ENCODE peak calls at places on chromosomes 3 and 15, in four cellular contexts. E, U, D and T are unnamed samples.

GRCh38 chr15:49155834-49156627 is 632 bp upstream of the COPS2 start:
- DNase-seq in E (peak; percentile 31), U (peak; percentile 11), D (no peak), T (peak; percentile 36)

GRCh38 chr3:38521391-38521987 is 25.3 kb downstream of the EXOG start:
- DNase-seq in E (peak; percentile 79), D (peak; percentile 54), U (peak; percentile 68), T (peak; percentile 86)

GRCh38 chr3:149489060-149489690 is 14.7 kb downstream of the TM4SF4 start:
- DNase-seq in U (no peak), D (no peak), E (no peak), T (peak; percentile 47)

GRCh38 chr15:88650556-88650955 is 11.7 kb downstream of the ISG20 start:
- DNase-seq in U (no peak), D (peak; percentile 15), E (no peak), T (no peak)

GRCh38 chr15:58865420-58865880 is 68.0 kb downstream of the SLTM start:
- DNase-seq in E (peak; percentile 18), D (no peak), U (no peak), T (no peak)

GRCh38 chr3:23669541-23670255 is 136.1 kb upstream of the UBE2E1 start:
- DNase-seq in U (no peak), D (no peak), E (no peak), T (no peak)

GRCh38 chr3:117688583-117688982 is 979.0 kb downstream of the TUSC7 start:
- DNase-seq in E (no peak), U (no peak), D (no peak), T (no peak)

GRCh38 chr3:186882125-186882524 is 39.6 kb downstream of the ADIPOQ start:
- DNase-seq in D (no peak), U (no peak), E (no peak), T (peak; percentile 24)

GRCh38 chr15:100922192-100923040 is 3.3 kb downstream of the LRRK1 start:
- DNase-seq in D (no peak), U (no peak), E (no peak), T (no peak)

GRCh38 chr3:34033840-34034239 is 235.4 kb downstream of the PDCD6IP start:
- DNase-seq in U (no peak), D (no peak), E (no peak), T (no peak)

GRCh38 chr15:64398575-64398974 is 10.9 kb downstream of the TRIP4 start:
- DNase-seq in U (no peak), E (no peak), D (no peak), T (no peak)

GRCh38 chr3:64417816-64418215 is 192.6 kb upstream of the PRICKLE2 start:
- DNase-seq in E (peak; percentile 35), D (no peak), U (no peak), T (peak; percentile 71)

GRCh38 chr3:89635137-89635536 is 527.7 kb downstream of the EPHA3 start:
- DNase-seq in U (no peak), D (no peak), E (peak; percentile 69), T (no peak)

GRCh38 chr3:45426161-45426560 is 37.8 kb downstream of the LARS2 start:
- DNase-seq in E (no peak), D (peak; percentile 58), U (no peak), T (no peak)

GRCh38 chr3:168141405-168141993 is 45.8 kb upstream of the GOLIM4 start:
- DNase-seq in U (no peak), D (no peak), E (no peak), T (no peak)

GRCh38 chr3:29322586-29322985 is 41.7 kb downstream of the RBMS3 start:
- DNase-seq in U (no peak), D (no peak), E (no peak), T (no peak)

GRCh38 chr3:29319262-29319661 is 38.4 kb downstream of the RBMS3 start:
- DNase-seq in U (no peak), E (no peak), D (no peak), T (no peak)

GRCh38 chr3:29319798-29320197 is 38.9 kb downstream of the RBMS3 start:
- DNase-seq in U (no peak), E (no peak), D (no peak), T (no peak)

GRCh38 chr3:29329986-29330514 is 49.2 kb downstream of the RBMS3 start:
- DNase-seq in U (no peak), E (peak; percentile 27), D (no peak), T (peak; percentile 51)

DNA sequence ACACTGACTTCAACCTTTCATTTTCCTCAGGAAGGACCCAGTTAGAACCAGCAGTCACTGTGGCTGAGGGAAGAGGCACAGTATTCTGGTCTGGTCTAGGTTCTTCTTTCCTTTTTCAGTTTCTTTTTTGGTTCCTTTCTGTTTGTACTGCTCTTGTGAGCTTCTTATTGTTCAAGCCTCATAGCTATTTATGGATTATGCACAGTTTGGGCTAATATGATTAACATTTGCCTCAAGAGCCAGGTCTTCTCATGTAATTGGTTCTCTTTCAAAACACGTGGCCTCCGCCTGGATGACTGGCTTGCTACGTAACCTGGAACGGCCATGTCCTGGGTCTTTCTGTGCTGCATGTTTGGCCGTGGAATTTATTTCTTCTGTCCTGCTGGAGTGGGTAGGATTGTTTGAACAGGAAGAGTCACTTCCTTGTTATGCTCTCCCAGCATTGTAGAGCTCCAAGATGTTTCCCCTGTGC is 43.3 kb downstream of the RBMS3 start:
- DNase-seq in E (peak; percentile 43), D (peak; percentile 53), U (peak; percentile 11), T (peak; percentile 84)
- H3K4me3 ChIP-seq in E (peak overlapping the region; percentile 10), D (no peak overlapping the region), U (no peak overlapping the region), T (peak overlapping the region; percentile 39)

DNA sequence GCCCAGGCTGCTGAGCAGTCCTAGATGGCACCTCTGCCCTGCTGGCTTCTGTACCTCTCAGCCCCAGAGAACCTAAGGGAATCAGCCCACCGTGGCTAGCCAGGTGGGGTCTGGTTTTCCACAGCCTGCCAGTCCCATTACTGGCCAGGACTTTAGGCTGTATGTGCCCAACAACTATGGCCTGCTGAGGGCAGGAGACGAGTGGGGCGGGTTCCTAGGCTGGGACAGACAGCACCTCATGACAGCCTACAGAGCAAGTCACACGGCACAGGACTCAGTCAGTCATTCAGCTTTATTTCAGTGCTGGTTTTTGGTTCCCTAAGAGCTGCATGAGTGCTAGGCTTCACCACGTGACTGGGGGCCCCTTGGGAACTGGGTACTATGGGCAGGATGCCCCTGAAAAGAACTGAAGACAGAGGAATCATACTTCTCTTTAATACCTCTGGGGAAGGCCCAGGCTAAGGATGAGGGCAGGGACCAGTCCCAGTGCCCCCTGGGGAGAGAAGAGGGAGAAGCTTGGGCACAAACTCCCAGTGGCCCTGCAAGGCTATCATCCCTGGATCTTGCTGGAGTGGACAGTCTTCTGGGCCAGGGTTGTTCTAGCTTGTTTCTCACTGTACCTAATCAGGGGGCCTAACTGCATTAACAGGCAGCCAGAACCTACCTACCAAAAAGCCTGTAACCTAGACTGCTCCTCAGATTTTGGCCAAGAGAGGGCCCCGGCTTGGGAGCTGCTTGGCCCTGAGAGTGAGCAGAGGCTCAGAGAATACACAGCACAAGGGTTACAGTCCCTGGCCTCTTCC is 14.8 kb downstream of the CLK3 start:
- DNase-seq in E (no peak), D (no peak), U (no peak), T (peak; percentile 34)
- TF ChIP-seq CTCF in E (no peak), D (no peak), U (no peak), T (peak; percentile 49)

GRCh38 chr3:1093216-1093615 is 392 bp downstream of the CNTN6 start:
- DNase-seq in E (no peak), U (no peak), D (no peak), T (no peak)
- H3K4me3 ChIP-seq in E (no peak overlapping the region), U (no peak overlapping the region), D (no peak overlapping the region), T (no peak overlapping the region)

DNA sequence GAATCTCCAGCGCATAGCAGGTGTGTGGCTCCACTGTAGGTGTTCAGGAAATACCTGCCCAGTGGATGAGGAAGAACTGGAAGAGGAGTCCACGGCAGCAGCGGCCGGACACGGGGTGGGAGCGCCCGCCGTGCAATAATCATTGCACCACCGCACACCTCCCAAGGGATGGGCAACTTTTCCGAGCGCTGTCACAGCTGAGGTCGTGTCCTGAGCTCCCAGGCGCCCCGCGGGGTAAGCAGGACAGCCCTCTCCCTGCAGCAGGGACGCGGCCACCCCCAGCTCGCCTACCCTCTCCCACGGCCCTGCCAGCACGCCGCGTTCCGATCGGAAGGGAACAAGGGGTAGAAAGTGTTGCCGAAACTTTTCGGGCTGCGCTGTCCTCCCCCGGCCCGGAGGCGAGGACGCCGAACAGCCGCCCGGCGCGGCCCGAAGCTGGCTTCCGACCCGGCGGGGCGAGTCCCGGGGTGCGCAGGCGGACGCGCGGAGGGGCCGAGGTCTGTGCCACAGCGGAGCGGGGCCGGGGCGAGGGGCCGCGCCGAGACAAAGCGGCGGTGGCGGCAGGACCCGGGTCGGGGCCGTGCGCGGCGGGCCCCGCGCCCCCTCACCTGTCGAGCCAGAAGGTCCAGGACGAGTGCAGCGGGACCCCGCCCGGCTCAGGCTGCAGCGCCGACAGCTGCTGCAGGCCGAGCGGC is 471 bp downstream of the EIF4E3 start:
- DNase-seq in D (peak; percentile 44), E (no peak), U (peak; percentile 69), T (no peak)
- TF ChIP-seq CTCF in D (no peak), E (no peak), U (no peak), T (no peak)

GRCh38 chr15:95972812-95973211 is 357.7 kb upstream of the NR2F2 start:
- DNase-seq in U (no peak), D (no peak), E (no peak), T (no peak)
- H3K4me3 ChIP-seq in U (no peak overlapping the region), D (no peak overlapping the region), E (no peak overlapping the region), T (no peak overlapping the region)

DNA sequence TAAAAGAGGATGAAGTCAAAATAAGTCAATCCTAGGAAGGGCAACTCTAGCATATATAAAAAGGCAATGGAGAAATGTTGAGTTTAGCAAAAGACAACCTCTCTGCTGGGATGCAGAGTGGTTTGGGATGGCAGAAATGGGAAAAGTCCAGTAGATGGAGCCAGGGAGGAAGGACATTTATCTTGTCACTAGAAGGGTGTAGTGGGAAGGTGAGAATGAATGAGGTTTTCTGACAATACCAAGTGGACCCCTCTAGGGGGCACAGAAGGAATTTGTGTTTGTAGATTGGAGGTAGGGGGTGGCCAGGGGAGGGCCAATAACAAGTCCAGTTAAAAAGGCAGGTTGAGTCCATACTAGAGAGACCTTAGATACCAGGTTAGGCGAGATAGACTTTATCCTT is 80.0 kb downstream of the THSD4 start:
- DNase-seq in D (no peak), U (no peak), E (no peak), T (peak; percentile 55)
- TF ChIP-seq CTCF in D (no peak), U (no peak), E (no peak), T (peak; percentile 54)